ENCODE peak calls at places on chromosome 4, in nine cellular contexts. U is NCI-H345; B is ACHN; W is amygdala; F is HL-60; E is AG09309; D is T1000; C is posterior vena cava; S is activated CD8-positive, alpha-beta T cell treated with anti-CD3 and anti-CD28 coated beads, Interleukin-2, amount 10 ng/mL, durations not matched to agents 7 days and 5 days. I is an unnamed sample.

GRCh38 chr4:101286663-101287062 is 60.7 kb downstream of the PPP3CA start:
- DNase-seq in D (no peak), U (no peak), C (no peak), S (no peak), B (no peak), E (no peak), W (no peak), F (no peak), I (no peak)

GRCh38 chr4:159010563-159011260 is 92.2 kb upstream of the RAPGEF2 start:
- DNase-seq in B (peak), U (peak), F (no peak), C (peak), D (no peak), S (no peak), W (peak), E (peak), I (no peak)

GRCh38 chr4:89995824-89996223 is 101.2 kb downstream of the MMRN1 start:
- DNase-seq in D (no peak), W (no peak), S (no peak), B (no peak), C (no peak), U (no peak), F (no peak), E (no peak), I (no peak)

GRCh38 chr4:20253799-20254409 is 2.2 kb downstream of the SLIT2 start:
- DNase-seq in F (no peak), S (no peak), E (no peak), B (peak), W (peak), C (peak), D (peak), U (peak), I (no peak)

GRCh38 chr4:158253350-158253980 is 43.2 kb downstream of the TMEM144 start:
- DNase-seq in D (peak), S (peak), F (peak), U (peak), B (peak), C (no peak), E (peak), W (no peak), I (peak)

GRCh38 chr4:2728806-2729532 is 27.2 kb downstream of the TNIP2 start:
- DNase-seq in E (no peak), C (no peak), U (no peak), B (no peak), D (no peak), W (no peak), F (no peak), S (no peak), I (no peak)

GRCh38 chr4:40445671-40446070 is 110.5 kb downstream of the CHRNA9 start:
- DNase-seq in F (no peak), D (no peak), E (no peak), C (no peak), B (no peak), W (no peak), S (no peak), U (no peak), I (no peak)

GRCh38 chr4:27018910-27019309 is 158.3 kb downstream of the STIM2 start:
- DNase-seq in B (no peak), E (no peak), S (no peak), C (no peak), U (no peak), W (no peak), D (no peak), F (no peak), I (no peak)

GRCh38 chr4:85084371-85085170 is 118.1 kb upstream of the WDFY3 start:
- DNase-seq in B (peak), U (peak), F (peak), D (peak), C (no peak), W (no peak), S (peak), E (peak), I (peak)

GRCh38 chr4:64799751-64800150 is 390.5 kb upstream of the TECRL start:
- DNase-seq in S (no peak), F (no peak), U (no peak), C (peak), B (no peak), W (no peak), E (no peak), D (no peak), I (no peak)

GRCh38 chr4:53100801-53101581 is 238.9 kb downstream of the RASL11B start:
- DNase-seq in W (no peak), B (peak), S (no peak), U (no peak), F (no peak), E (peak), C (no peak), D (no peak), I (no peak)

GRCh38 chr4:22190855-22191254 is 242.3 kb upstream of the KCNIP4 start:
- DNase-seq in F (no peak), E (peak), S (no peak), C (no peak), W (no peak), U (no peak), B (peak), D (peak), I (no peak)

GRCh38 chr4:39181520-39181904 is 817 bp upstream of the WDR19 start:
- DNase-seq in E (no peak), W (no peak), F (no peak), D (no peak), C (no peak), B (no peak), U (no peak), S (no peak), I (no peak)

GRCh38 chr4:184815046-184815877 is 10.5 kb downstream of the ACSL1 start:
- DNase-seq in S (no peak), C (peak), F (peak), U (peak), B (peak), W (peak), E (no peak), D (no peak), I (no peak)

GRCh38 chr4:83208776-83209365 is 75.7 kb downstream of the COQ2 start:
- DNase-seq in E (no peak), S (no peak), U (no peak), W (no peak), D (no peak), B (no peak), F (no peak), C (no peak), I (no peak)

GRCh38 chr4:25861951-25862410 is 807 bp downstream of the SEL1L3 start:
- DNase-seq in F (peak), D (no peak), C (no peak), B (peak), E (no peak), W (no peak), S (peak), U (peak), I (no peak)

I was measured in brain pericyte.